ENCODE peak calls at places on chromosomes 6 and 20, in eight cellular contexts. W, T, A, H, N, I, M and J are unnamed samples.

GRCh38 chr20:18692453-18692852 is 104.6 kb downstream of the DTD1 start:
- DNase-seq in W (no peak), H (no peak), M (no peak), A (no peak), T (no peak), N (no peak), I (no peak), J (peak)

GRCh38 chr6:131807644-131808459 is at the start of gene ENPP1:
- DNase-seq in A (peak), H (peak), T (peak), W (peak), N (peak), M (peak), I (peak), J (peak)

GRCh38 chr6:109794201-109794926 is 103.3 kb downstream of the FIG4 start:
- DNase-seq in W (peak), T (no peak), A (no peak), M (no peak), N (peak), H (peak), I (no peak), J (peak)

GRCh38 chr6:5497896-5498578 is 236.7 kb downstream of the FARS2 start:
- DNase-seq in M (no peak), A (no peak), N (no peak), I (no peak), T (no peak), W (peak), H (no peak), J (peak)

GRCh38 chr6:150813319-150813992 is 52.0 kb upstream of the MTHFD1L start:
- DNase-seq in T (no peak), H (no peak), A (no peak), W (no peak), N (peak), M (no peak), I (peak), J (no peak)

GRCh38 chr6:38058022-38058421 is 238.5 kb downstream of the ZFAND3 start:
- DNase-seq in T (no peak), A (no peak), W (no peak), N (peak), I (no peak), H (no peak), M (no peak), J (peak)

GRCh38 chr20:3759884-3760283 is 7.7 kb downstream of the ADISSP start:
- DNase-seq in H (no peak), M (peak), W (no peak), A (no peak), T (no peak), I (no peak), N (no peak), J (no peak)

GRCh38 chr6:19662911-19663310 is 174.3 kb upstream of the ID4 start:
- DNase-seq in W (no peak), H (no peak), N (no peak), A (no peak), T (no peak), M (no peak), I (no peak), J (no peak)

GRCh38 chr20:44075191-44075949 is 111.6 kb downstream of the JPH2 start:
- DNase-seq in T (no peak), N (no peak), W (no peak), A (no peak), I (no peak), H (no peak), M (no peak), J (no peak)

GRCh38 chr20:64041040-64041780 is 5.2 kb downstream of the C20orf204 start:
- DNase-seq in T (no peak), W (no peak), I (no peak), H (no peak), A (no peak), N (no peak), M (no peak), J (no peak)

GRCh38 chr6:122726649-122727048 is 52.9 kb upstream of the FABP7 start:
- DNase-seq in T (no peak), H (no peak), M (no peak), W (peak), N (no peak), A (no peak), I (peak), J (no peak)

GRCh38 chr6:30837432-30837831 is 46.9 kb upstream of the DDR1 start:
- DNase-seq in M (no peak), I (no peak), W (no peak), N (no peak), H (no peak), A (no peak), T (no peak), J (no peak)

GRCh38 chr6:111484655-111484974 is 1.6 kb upstream of the REV3L start:
- DNase-seq in T (no peak), I (no peak), N (no peak), H (no peak), W (peak), A (no peak), M (no peak), J (no peak)

GRCh38 chr6:20454201-20454824 is 52.6 kb downstream of the E2F3 start:
- DNase-seq in I (peak), N (no peak), A (peak), M (no peak), W (no peak), H (no peak), T (no peak), J (no peak)

GRCh38 chr20:12928358-12928754 is 80.4 kb upstream of the SPTLC3 start:
- DNase-seq in I (no peak), T (no peak), W (no peak), H (no peak), A (no peak), N (no peak), M (no peak), J (no peak)

GRCh38 chr20:50027611-50028105 is 44.9 kb downstream of the SNAI1 start:
- DNase-seq in I (no peak), N (peak), A (no peak), H (no peak), T (peak), W (peak), M (peak), J (peak)

GRCh38 chr20:34037121-34037520 is 43.4 kb downstream of the RALY start:
- DNase-seq in I (no peak), H (no peak), W (no peak), N (no peak), M (peak), T (no peak), A (peak), J (no peak)

GRCh38 chr6:46903175-46903574 is 18.6 kb downstream of the ADGRF5 start:
- DNase-seq in H (no peak), A (no peak), W (no peak), N (no peak), M (no peak), T (no peak), I (no peak), J (no peak)

GRCh38 chr6:9540534-9541126 is 874.2 kb downstream of the TFAP2A start:
- DNase-seq in W (peak), T (no peak), M (no peak), A (no peak), I (peak), H (no peak), N (peak), J (peak)

GRCh38 chr20:23151008-23151703 is 65.0 kb upstream of the CD93 start:
- DNase-seq in H (no peak), M (peak), T (no peak), W (no peak), A (no peak), N (no peak), I (no peak), J (no peak)

GRCh38 chr20:61558726-61559125 is 306.7 kb downstream of the CDH4 start:
- DNase-seq in T (no peak), A (no peak), H (no peak), M (no peak), N (peak), I (no peak), W (peak), J (no peak)

GRCh38 chr6:47734826-47735481 is 36.6 kb downstream of the ADGRF4 start:
- DNase-seq in M (no peak), I (no peak), H (no peak), T (no peak), A (no peak), W (no peak), N (no peak), J (no peak)

GRCh38 chr6:38045701-38046305 is 226.3 kb downstream of the ZFAND3 start:
- DNase-seq in W (no peak), T (no peak), I (no peak), H (no peak), M (no peak), N (no peak), A (no peak), J (no peak)

GRCh38 chr20:17557675-17558006 is 12.2 kb upstream of the DSTN start:
- DNase-seq in I (peak), T (no peak), A (no peak), W (peak), N (peak), H (no peak), M (no peak), J (peak)

GRCh38 chr6:40336986-40337780 is 250.0 kb downstream of the LRFN2 start:
- DNase-seq in H (no peak), N (no peak), I (no peak), A (no peak), W (no peak), M (no peak), T (no peak), J (no peak)

GRCh38 chr6:14286144-14286543 is 168.6 kb downstream of the CD83 start:
- DNase-seq in W (no peak), T (no peak), N (peak), M (no peak), I (peak), A (no peak), H (no peak), J (peak)

GRCh38 chr6:160831751-160832150 is 129.7 kb downstream of the PLG start:
- DNase-seq in A (no peak), W (no peak), I (peak), M (no peak), H (no peak), T (no peak), N (no peak), J (no peak)